ENCODE peak calls at places on chromosomes 6 and 20, in nine cellular contexts. P is tibial nerve, W is heart left ventricle, E is nephron progenitor cell, R is body of pancreas, U is Peyer's patch, L is OCI-LY7, A is dorsolateral prefrontal cortex, S is choroid plexus epithelial cell. K is an unnamed sample.

GRCh38 chr20:2978519-2978918 is 64.9 kb upstream of the GNRH2 start:
- DNase-seq in P (no peak), R (no peak), L (no peak), E (no peak), A (no peak), U (no peak), S (no peak), W (no peak), K (no peak)

GRCh38 chr6:148535976-148536375 is 193.3 kb downstream of the SASH1 start:
- DNase-seq in W (no peak), R (no peak), P (no peak), E (no peak), L (no peak), U (no peak), A (no peak), S (peak), K (no peak)

GRCh38 chr20:50055524-50056083 is 57.3 kb downstream of the UBE2V1 start:
- DNase-seq in R (no peak), P (no peak), A (no peak), S (no peak), L (no peak), U (no peak), E (no peak), W (no peak), K (no peak)

GRCh38 chr20:36866681-36867485 is 9.1 kb upstream of the TLDC2 start:
- DNase-seq in E (no peak), P (no peak), A (no peak), L (peak), S (no peak), U (no peak), W (no peak), R (no peak), K (no peak)

GRCh38 chr20:37498066-37498702 is 22.9 kb upstream of the NNAT start:
- DNase-seq in A (no peak), E (no peak), L (no peak), S (peak), W (no peak), R (no peak), P (no peak), U (no peak), K (no peak)

GRCh38 chr6:158377866-158378265 is 65.6 kb downstream of the TULP4 start:
- DNase-seq in R (no peak), U (no peak), A (no peak), L (no peak), W (no peak), E (no peak), S (peak), P (no peak), K (no peak)

GRCh38 chr6:43943099-43943766 is 173.2 kb downstream of the VEGFA start:
- DNase-seq in E (no peak), W (no peak), L (no peak), R (peak), U (peak), P (no peak), A (no peak), S (no peak), K (no peak)

GRCh38 chr6:7697820-7698623 is 27.9 kb upstream of the BMP6 start:
- DNase-seq in P (no peak), W (peak), S (peak), E (no peak), A (no peak), R (no peak), L (no peak), U (no peak), K (no peak)

GRCh38 chr6:12963566-12963965 is 247.0 kb downstream of the PHACTR1 start:
- DNase-seq in E (no peak), P (no peak), S (no peak), L (no peak), A (no peak), R (no peak), W (no peak), U (no peak), K (no peak)

GRCh38 chr6:36028088-36028886 is 679 bp downstream of the MAPK14 start:
- DNase-seq in U (peak), E (peak), R (peak), L (peak), W (peak), A (peak), S (peak), P (no peak), K (no peak)

GRCh38 chr6:170090561-170090960 is 200.3 kb downstream of the DLL1 start:
- DNase-seq in E (no peak), L (peak), P (no peak), S (no peak), U (peak), R (peak), A (peak), W (no peak), K (no peak)

GRCh38 chr20:2873747-2874041 is 413 bp downstream of the PTPRA start:
- DNase-seq in S (peak), A (peak), W (peak), L (peak), E (peak), P (no peak), U (peak), R (peak), K (no peak)

GRCh38 chr20:25867776-25868649 is 171.4 kb upstream of the ZNF337 start:
- DNase-seq in L (no peak), W (peak), S (peak), E (peak), U (peak), P (no peak), R (peak), A (peak), K (no peak)

GRCh38 chr20:13017883-13018535 is 9.2 kb downstream of the SPTLC3 start:
- DNase-seq in W (no peak), P (no peak), R (no peak), L (no peak), E (no peak), S (no peak), U (no peak), A (no peak), K (no peak)

GRCh38 chr6:111379302-111379701 is 103.7 kb downstream of the REV3L start:
- DNase-seq in A (no peak), W (no peak), L (no peak), U (no peak), R (no peak), S (no peak), P (no peak), E (no peak), K (no peak)

GRCh38 chr6:170029416-170030283 is 261.2 kb downstream of the DLL1 start:
- DNase-seq in A (peak), L (no peak), W (no peak), R (peak), S (no peak), E (no peak), P (no peak), U (peak), K (no peak)

GRCh38 chr20:34874094-34874654 is 1.5 kb upstream of the GGT7 start:
- DNase-seq in S (peak), R (peak), E (peak), P (peak), A (peak), L (peak), W (peak), U (peak), K (no peak)

GRCh38 chr6:82413868-82414267 is 50.3 kb downstream of the TPBG start:
- DNase-seq in P (no peak), L (no peak), W (no peak), E (no peak), U (no peak), S (no peak), A (no peak), R (no peak), K (no peak)

GRCh38 chr6:91152824-91153223 is 566.0 kb upstream of the MAP3K7 start:
- DNase-seq in E (no peak), P (no peak), W (no peak), A (no peak), S (no peak), R (no peak), L (no peak), U (no peak), K (no peak)

GRCh38 chr6:88982720-88983119 is 19.3 kb upstream of the RNGTT start:
- DNase-seq in R (peak), U (no peak), E (no peak), A (no peak), P (no peak), S (peak), W (peak), L (peak), K (peak)

GRCh38 chr20:61856626-61857413 is 208.9 kb downstream of the TAF4 start:
- DNase-seq in U (no peak), S (no peak), W (no peak), A (no peak), P (no peak), L (no peak), E (no peak), R (no peak), K (no peak)

GRCh38 chr6:126919947-126920346 is 198.5 kb upstream of the RSPO3 start:
- DNase-seq in A (no peak), S (peak), R (no peak), L (no peak), P (no peak), E (no peak), U (no peak), W (no peak), K (no peak)

GRCh38 chr6:111888928-111889696 is 15.9 kb upstream of the FYN start:
- DNase-seq in R (no peak), L (no peak), A (peak), P (no peak), E (peak), W (peak), S (peak), U (no peak), K (no peak)

GRCh38 chr6:170148709-170149470 is 142.0 kb downstream of the DLL1 start:
- DNase-seq in E (no peak), P (no peak), S (no peak), A (peak), U (no peak), L (no peak), W (no peak), R (no peak), K (no peak)

GRCh38 chr6:79702701-79703100 is 71.6 kb downstream of the SH3BGRL2 start:
- DNase-seq in P (no peak), L (no peak), R (no peak), W (no peak), U (no peak), A (no peak), S (no peak), E (no peak), K (no peak)

GRCh38 chr6:51495806-51496380 is 591.5 kb downstream of the PKHD1 start:
- DNase-seq in E (no peak), L (no peak), P (no peak), W (no peak), A (no peak), U (no peak), R (no peak), S (no peak), K (no peak)

DNA sequence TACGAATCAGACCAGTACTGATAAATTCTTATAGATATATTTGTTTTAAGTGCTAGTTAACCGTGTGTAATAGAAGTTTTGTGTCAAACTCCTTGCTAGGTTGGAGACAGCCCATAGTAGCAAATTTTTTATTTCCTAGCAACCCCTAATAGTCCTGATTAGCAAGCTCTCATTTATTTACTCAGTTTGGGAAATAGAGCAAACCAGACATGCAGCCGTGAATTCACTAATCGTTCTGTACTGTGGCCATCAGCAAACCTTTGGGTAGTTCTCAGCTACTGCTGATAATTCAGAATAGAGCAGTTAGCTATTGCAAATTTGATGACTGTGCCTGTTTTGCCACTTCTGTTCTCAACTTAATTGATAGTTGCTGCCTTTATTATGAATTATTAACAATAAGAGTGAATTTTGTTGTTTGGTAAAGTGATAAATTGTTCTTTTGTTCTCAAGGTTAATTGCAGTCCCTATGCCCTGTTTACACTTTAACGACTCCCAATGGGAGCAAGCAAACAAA is 215.8 kb downstream of the GRM1 start:
- DNase-seq in U (no peak), R (no peak), E (no peak), P (no peak), S (no peak), W (no peak), L (no peak), A (no peak), K (no peak)
- TF ChIP-seq CTCF in U (no peak), R (no peak), E (no peak), P (no peak), S (no peak), W (no peak), L (no peak), A (no peak), K (no peak)

GRCh38 chr6:119856136-119856535 is 506.6 kb upstream of the MAN1A1 start:
- DNase-seq in P (no peak), R (no peak), E (no peak), S (peak), L (peak), U (no peak), W (no peak), A (no peak), K (no peak)
- TF ChIP-seq CTCF in P (no peak), R (no peak), E (no peak), S (no peak), L (peak), U (no peak), W (no peak), A (no peak), K (no peak)

GRCh38 chr6:119978274-119978889 is 628.8 kb upstream of the MAN1A1 start:
- DNase-seq in S (peak), L (peak), W (no peak), R (peak), A (no peak), U (no peak), E (no peak), P (no peak), K (no peak)
- TF ChIP-seq CTCF in S (peak), L (peak), W (peak), R (no peak), A (peak), U (no peak), E (peak), P (peak), K (peak)

GRCh38 chr6:33623895-33624381 is 2.8 kb downstream of the ITPR3 start:
- DNase-seq in L (no peak), U (peak), E (no peak), P (no peak), A (no peak), W (no peak), R (no peak), S (no peak), K (no peak)

GRCh38 chr6:33627876-33628275 is 6.8 kb downstream of the ITPR3 start:
- DNase-seq in L (no peak), U (no peak), R (no peak), E (no peak), S (no peak), P (no peak), A (no peak), W (no peak), K (no peak)

GRCh38 chr6:33622456-33623431 is 1.6 kb downstream of the ITPR3 start:
- DNase-seq in E (no peak), P (no peak), R (no peak), S (peak), L (no peak), W (no peak), U (peak), A (no peak), K (no peak)

GRCh38 chr6:33621396-33622388 is 570 bp downstream of the ITPR3 start:
- DNase-seq in A (no peak), L (peak), R (peak), E (peak), S (no peak), W (no peak), U (peak), P (no peak), K (peak)

GRCh38 chr6:33624856-33625255 is 3.7 kb downstream of the ITPR3 start:
- DNase-seq in L (no peak), R (no peak), A (no peak), E (no peak), S (no peak), W (no peak), U (no peak), P (no peak), K (no peak)
- TF ChIP-seq CTCF in L (no peak), R (no peak), A (no peak), E (no peak), S (no peak), W (no peak), U (no peak), P (no peak), K (no peak)

K was measured in D721Med.